ENCODE peak calls at places on chromosome 3, in seven cellular contexts. One of them, this sample, is unnamed. For H3K4me1 and H3K9me3, the result is how much of the 10 kb centered on the place peaks cover.

GRCh38 chr3:105385179-105385578 is 18.5 kb downstream of the ALCAM start:
- DNase-seq in NT2/D1: no peak
- DNase-seq in left lung: no peak
- DNase-seq in pancreas: no peak
- DNase-seq in CD8-positive, alpha-beta T cell: no peak
- DNase-seq in psoas muscle: no peak
- DNase-seq in OCI-LY7: no peak
- DNase-seq in this sample: no peak

GRCh38 chr3:118267588-118267987 is 767.1 kb downstream of the IGSF11 start:
- DNase-seq in NT2/D1: no peak
- DNase-seq in left lung: no peak
- DNase-seq in pancreas: no peak
- DNase-seq in CD8-positive, alpha-beta T cell: no peak
- DNase-seq in psoas muscle: no peak
- DNase-seq in OCI-LY7: no peak
- DNase-seq in this sample: no peak

GRCh38 chr3:106265704-106266103 is 396.9 kb upstream of the CBLB start:
- DNase-seq in NT2/D1: no peak
- DNase-seq in left lung: no peak
- DNase-seq in pancreas: no peak
- DNase-seq in CD8-positive, alpha-beta T cell: no peak
- DNase-seq in psoas muscle: no peak
- DNase-seq in OCI-LY7: no peak
- DNase-seq in this sample: no peak

GRCh38 chr3:109081746-109082510 is 36.0 kb downstream of the MORC1 start:
- DNase-seq in NT2/D1: peak
- DNase-seq in left lung: no peak
- DNase-seq in pancreas: peak
- DNase-seq in CD8-positive, alpha-beta T cell: no peak
- DNase-seq in psoas muscle: no peak
- DNase-seq in OCI-LY7: peak
- DNase-seq in this sample: peak

GRCh38 chr3:70982700-70983140 is 600.8 kb downstream of the FOXP1 start:
- DNase-seq in NT2/D1: no peak
- DNase-seq in left lung: peak
- DNase-seq in pancreas: peak
- DNase-seq in CD8-positive, alpha-beta T cell: no peak
- DNase-seq in psoas muscle: peak
- DNase-seq in OCI-LY7: no peak
- DNase-seq in this sample: no peak

GRCh38 chr3:51934991-51935885 is 6.5 kb downstream of the RRP9 start:
- DNase-seq in NT2/D1: no peak
- DNase-seq in left lung: no peak
- DNase-seq in pancreas: no peak
- DNase-seq in CD8-positive, alpha-beta T cell: no peak
- DNase-seq in psoas muscle: no peak
- DNase-seq in OCI-LY7: no peak
- DNase-seq in this sample: no peak

GRCh38 chr3:51559961-51560360 is 21.4 kb downstream of the RAD54L2 start:
- DNase-seq in NT2/D1: no peak
- DNase-seq in left lung: no peak
- DNase-seq in pancreas: no peak
- DNase-seq in CD8-positive, alpha-beta T cell: no peak
- DNase-seq in psoas muscle: no peak
- DNase-seq in OCI-LY7: no peak
- DNase-seq in this sample: no peak

GRCh38 chr3:79086514-79086913 is 681.3 kb downstream of the ROBO1 start:
- DNase-seq in NT2/D1: peak
- DNase-seq in left lung: no peak
- DNase-seq in pancreas: peak
- DNase-seq in CD8-positive, alpha-beta T cell: no peak
- DNase-seq in psoas muscle: no peak
- DNase-seq in OCI-LY7: peak
- DNase-seq in this sample: peak

GRCh38 chr3:4528802-4529201 is 35.7 kb downstream of the ITPR1 start:
- DNase-seq in NT2/D1: no peak
- DNase-seq in left lung: no peak
- DNase-seq in pancreas: no peak
- DNase-seq in CD8-positive, alpha-beta T cell: no peak
- DNase-seq in psoas muscle: no peak
- DNase-seq in OCI-LY7: no peak
- DNase-seq in this sample: no peak

GRCh38 chr3:188687389-188687788 is 484.4 kb upstream of the TPRG1 start:
- DNase-seq in NT2/D1: no peak
- DNase-seq in left lung: peak
- DNase-seq in pancreas: no peak
- DNase-seq in CD8-positive, alpha-beta T cell: no peak
- DNase-seq in psoas muscle: no peak
- DNase-seq in OCI-LY7: no peak
- DNase-seq in this sample: no peak

GRCh38 chr3:120214161-120214560 is 70.9 kb downstream of the GPR156 start:
- DNase-seq in NT2/D1: no peak
- DNase-seq in left lung: no peak
- DNase-seq in pancreas: no peak
- DNase-seq in CD8-positive, alpha-beta T cell: no peak
- DNase-seq in psoas muscle: no peak
- DNase-seq in OCI-LY7: no peak
- DNase-seq in this sample: no peak

GRCh38 chr3:182389041-182389815 is 404.1 kb upstream of the ATP11B start:
- DNase-seq in NT2/D1: no peak
- DNase-seq in left lung: no peak
- DNase-seq in pancreas: no peak
- DNase-seq in CD8-positive, alpha-beta T cell: no peak
- DNase-seq in psoas muscle: no peak
- DNase-seq in OCI-LY7: no peak
- DNase-seq in this sample: no peak

GRCh38 chr3:117719316-117719926 is 1009.8 kb downstream of the TUSC7 start:
- DNase-seq in NT2/D1: no peak
- DNase-seq in left lung: no peak
- DNase-seq in pancreas: no peak
- DNase-seq in CD8-positive, alpha-beta T cell: no peak
- DNase-seq in psoas muscle: no peak
- DNase-seq in OCI-LY7: peak
- DNase-seq in this sample: no peak

GRCh38 chr3:186002884-186003472 is 65.2 kb upstream of the TRA2B start:
- DNase-seq in NT2/D1: peak
- DNase-seq in left lung: no peak
- DNase-seq in pancreas: no peak
- DNase-seq in CD8-positive, alpha-beta T cell: no peak
- DNase-seq in psoas muscle: no peak
- DNase-seq in OCI-LY7: peak
- DNase-seq in this sample: no peak

GRCh38 chr3:52237659-52238172 is 1.2 kb downstream of the TWF2 start:
- DNase-seq in NT2/D1: no peak
- DNase-seq in left lung: peak
- DNase-seq in pancreas: peak
- DNase-seq in CD8-positive, alpha-beta T cell: no peak
- DNase-seq in psoas muscle: peak
- DNase-seq in OCI-LY7: no peak
- DNase-seq in this sample: no peak

GRCh38 chr3:113531826-113532697 is at the start of gene SIDT1:
- DNase-seq in NT2/D1: no peak
- DNase-seq in left lung: peak
- DNase-seq in pancreas: peak
- DNase-seq in CD8-positive, alpha-beta T cell: peak
- DNase-seq in psoas muscle: no peak
- DNase-seq in OCI-LY7: peak
- DNase-seq in this sample: no peak

GRCh38 chr3:49279376-49279775 is 2.3 kb upstream of the C3orf62 start:
- DNase-seq in NT2/D1: no peak
- DNase-seq in left lung: no peak
- DNase-seq in pancreas: no peak
- DNase-seq in CD8-positive, alpha-beta T cell: no peak
- DNase-seq in psoas muscle: no peak
- DNase-seq in OCI-LY7: no peak
- DNase-seq in this sample: no peak

GRCh38 chr3:104392327-104392726 is 974.4 kb upstream of the ALCAM start:
- DNase-seq in NT2/D1: peak
- DNase-seq in left lung: no peak
- DNase-seq in pancreas: no peak
- DNase-seq in CD8-positive, alpha-beta T cell: no peak
- DNase-seq in psoas muscle: no peak
- DNase-seq in OCI-LY7: peak
- DNase-seq in this sample: no peak

GRCh38 chr3:45552031-45552772 is 42.3 kb upstream of the LIMD1 start:
- DNase-seq in NT2/D1: no peak
- DNase-seq in left lung: no peak
- DNase-seq in pancreas: no peak
- DNase-seq in CD8-positive, alpha-beta T cell: no peak
- DNase-seq in psoas muscle: no peak
- DNase-seq in OCI-LY7: no peak
- DNase-seq in this sample: no peak

GRCh38 chr3:118970819-118971218 is 63.8 kb downstream of the IGSF11 start:
- DNase-seq in NT2/D1: no peak
- DNase-seq in left lung: no peak
- DNase-seq in pancreas: no peak
- DNase-seq in CD8-positive, alpha-beta T cell: no peak
- DNase-seq in psoas muscle: no peak
- DNase-seq in OCI-LY7: no peak
- DNase-seq in this sample: no peak

GRCh38 chr3:69079269-69080159 is 651 bp downstream of the UBA3 start:
- DNase-seq in NT2/D1: no peak
- DNase-seq in left lung: no peak
- DNase-seq in pancreas: peak
- DNase-seq in CD8-positive, alpha-beta T cell: no peak
- DNase-seq in psoas muscle: peak
- DNase-seq in OCI-LY7: peak
- DNase-seq in this sample: no peak

GRCh38 chr3:47964740-47965139 is 51.5 kb downstream of the MAP4 start:
- DNase-seq in NT2/D1: no peak
- DNase-seq in left lung: no peak
- DNase-seq in pancreas: no peak
- DNase-seq in CD8-positive, alpha-beta T cell: no peak
- DNase-seq in psoas muscle: no peak
- DNase-seq in OCI-LY7: no peak
- DNase-seq in this sample: no peak

GRCh38 chr3:47961036-47961435 is 55.2 kb downstream of the MAP4 start:
- DNase-seq in NT2/D1: no peak
- DNase-seq in left lung: no peak
- DNase-seq in pancreas: no peak
- DNase-seq in CD8-positive, alpha-beta T cell: no peak
- DNase-seq in psoas muscle: no peak
- DNase-seq in OCI-LY7: no peak
- DNase-seq in this sample: no peak

DNA sequence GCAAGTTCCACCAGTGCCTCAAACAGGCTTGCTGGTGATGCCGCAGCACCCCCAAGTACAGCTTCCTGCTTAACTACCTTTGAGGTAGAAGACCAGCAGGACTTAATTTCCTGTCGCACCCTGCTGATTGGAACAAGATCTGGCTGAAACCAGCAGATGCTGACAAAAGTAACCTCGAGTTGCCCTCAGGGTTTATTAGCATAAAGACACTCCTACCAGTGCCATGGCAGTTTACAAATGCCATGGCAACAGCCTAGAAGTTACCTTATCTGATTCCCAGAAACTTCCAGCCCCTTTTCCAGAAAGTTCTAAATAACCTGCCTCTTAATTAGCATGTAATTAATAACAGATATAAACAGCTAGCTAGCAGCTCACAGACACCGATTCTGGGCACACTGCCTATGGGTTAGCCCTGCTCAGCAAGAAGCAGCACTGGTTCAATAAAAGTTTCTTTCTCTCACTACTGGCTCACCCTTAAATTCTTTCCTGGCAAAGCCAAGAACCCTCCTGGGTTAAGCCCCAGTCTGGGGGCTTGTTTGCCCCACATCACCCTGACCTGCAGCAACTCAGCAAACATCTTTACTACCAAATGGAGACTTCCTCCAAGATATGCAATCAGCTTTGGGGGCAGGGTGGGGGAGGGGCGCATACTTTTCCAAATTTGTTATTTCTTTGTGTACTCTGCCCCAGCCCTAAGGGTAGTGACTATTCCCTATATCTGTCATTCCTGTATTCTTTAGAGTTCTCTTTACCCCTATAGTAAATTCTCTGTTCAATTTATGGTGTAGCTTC is 54.2 kb downstream of the MAP4 start:
- DNase-seq in NT2/D1: peak
- DNase-seq in left lung: no peak
- DNase-seq in pancreas: peak
- DNase-seq in CD8-positive, alpha-beta T cell: peak
- DNase-seq in psoas muscle: no peak
- DNase-seq in OCI-LY7: peak
- DNase-seq in this sample: peak
- H3K4me3 ChIP-seq in NT2/D1: no peak
- H3K4me3 ChIP-seq in left lung: no peak
- H3K4me3 ChIP-seq in pancreas: no peak
- H3K4me3 ChIP-seq in CD8-positive, alpha-beta T cell: no peak
- H3K4me3 ChIP-seq in psoas muscle: no peak
- H3K4me3 ChIP-seq in OCI-LY7: no peak
- H3K4me3 ChIP-seq in this sample: no peak

DNA sequence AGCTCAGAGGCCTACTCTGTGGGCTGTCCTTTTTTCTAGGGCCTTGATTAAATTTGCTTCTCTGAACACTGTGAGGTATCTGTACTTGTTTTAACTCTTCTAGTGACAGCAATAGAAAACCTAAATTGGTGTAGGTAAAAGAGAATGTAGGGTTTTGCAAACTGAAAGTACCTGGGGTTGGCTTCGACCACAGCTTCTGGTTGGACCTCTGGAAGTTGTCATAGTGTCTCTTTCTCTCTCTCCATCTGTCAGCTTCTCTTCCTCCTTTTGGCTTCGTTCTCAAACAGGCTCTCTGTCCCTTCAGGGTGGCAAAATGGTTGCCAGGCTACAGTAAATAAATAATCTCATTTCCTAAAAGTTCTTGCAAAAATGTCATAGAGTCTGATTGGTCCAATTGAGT is 149.3 kb upstream of the CTDSPL start:
- DNase-seq in NT2/D1: no peak
- DNase-seq in left lung: no peak
- DNase-seq in pancreas: no peak
- DNase-seq in CD8-positive, alpha-beta T cell: no peak
- DNase-seq in psoas muscle: no peak
- DNase-seq in OCI-LY7: no peak
- DNase-seq in this sample: no peak
- H3K4me1 ChIP-seq in NT2/D1: under half
- H3K4me1 ChIP-seq in left lung: under half
- H3K4me1 ChIP-seq in pancreas: under half
- H3K4me1 ChIP-seq in CD8-positive, alpha-beta T cell: under half
- H3K4me1 ChIP-seq in psoas muscle: under half
- H3K4me1 ChIP-seq in OCI-LY7: under half
- H3K4me1 ChIP-seq in this sample: under half

DNA sequence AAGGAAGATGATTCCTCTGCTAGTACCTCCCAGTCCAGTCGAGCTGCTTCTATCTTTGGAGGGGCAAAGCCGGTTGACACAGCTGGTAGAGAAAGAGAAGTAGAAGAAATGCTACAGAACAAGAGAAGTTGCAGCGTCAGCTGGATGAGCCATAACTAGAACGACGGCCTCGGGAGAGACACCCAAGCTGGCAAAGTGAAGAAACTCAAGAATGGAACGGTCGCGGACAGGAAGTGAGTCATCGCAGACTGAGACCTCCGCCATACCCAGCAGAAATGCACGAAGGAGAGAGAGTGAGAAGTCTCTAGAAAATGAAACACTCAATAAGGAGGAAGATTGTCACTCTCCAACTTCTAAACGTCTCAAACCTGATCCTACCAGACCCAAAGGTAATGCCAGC is 19.0 kb upstream of the PARP14 start:
- DNase-seq in NT2/D1: no peak
- DNase-seq in left lung: peak
- DNase-seq in pancreas: no peak
- DNase-seq in CD8-positive, alpha-beta T cell: no peak
- DNase-seq in psoas muscle: no peak
- DNase-seq in OCI-LY7: no peak
- DNase-seq in this sample: no peak
- H3K9me3 ChIP-seq in NT2/D1: under half
- H3K9me3 ChIP-seq in left lung: under half
- H3K9me3 ChIP-seq in pancreas: under half
- H3K9me3 ChIP-seq in CD8-positive, alpha-beta T cell: under half
- H3K9me3 ChIP-seq in psoas muscle: under half
- H3K9me3 ChIP-seq in OCI-LY7: under half
- H3K9me3 ChIP-seq in this sample: under half

GRCh38 chr3:196641278-196642058 is 2.0 kb downstream of the NRROS start:
- DNase-seq in NT2/D1: no peak
- DNase-seq in left lung: peak
- DNase-seq in pancreas: no peak
- DNase-seq in CD8-positive, alpha-beta T cell: no peak
- DNase-seq in psoas muscle: no peak
- DNase-seq in OCI-LY7: no peak
- DNase-seq in this sample: no peak
- H3K4me3 ChIP-seq in NT2/D1: no peak
- H3K4me3 ChIP-seq in left lung: peak
- H3K4me3 ChIP-seq in pancreas: no peak
- H3K4me3 ChIP-seq in CD8-positive, alpha-beta T cell: peak
- H3K4me3 ChIP-seq in psoas muscle: peak
- H3K4me3 ChIP-seq in OCI-LY7: no peak
- H3K4me3 ChIP-seq in this sample: no peak